ENCODE peak calls at places on chromosomes 3 and 15, in eight cellular contexts. Q is CD4-positive, CD25-positive, alpha-beta regulatory T cell; Z is HCT116; N is heart right ventricle; W is RWPE2; K is stimulated activated naive B cell treated with anti-CD40 and anti-IgM and Interleukin-4, amounts not matched to agents 10 μg/mL and 1 μg/mL and 100 μg/mL, for 72 hours; P is Panc1; C is psoas muscle. L is an unnamed sample.

GRCh38 chr3:134214239-134214638 is 36.4 kb downstream of the RYK start:
- ATAC-seq in N (no peak), K (peak; percentile 52), Z (no peak), Q (no peak), C (no peak), P (no peak), W (no peak), L (peak; percentile 55)

GRCh38 chr3:114144909-114145688 is 33.8 kb downstream of the DRD3 start:
- ATAC-seq in Q (no peak), C (peak; percentile 33), K (no peak), N (no peak), P (peak; percentile 80), Z (no peak), W (peak; percentile 92), L (peak; percentile 81)

GRCh38 chr3:46892285-46893145 is 15.0 kb downstream of the PTH1R start:
- ATAC-seq in C (peak; percentile 75), K (peak; percentile 65), W (peak; percentile 86), Z (peak; percentile 89), P (peak; percentile 90), Q (no peak), N (peak; percentile 79), L (peak; percentile 62)

GRCh38 chr3:204102-204501 is 7.5 kb downstream of the CHL1 start:
- ATAC-seq in P (no peak), K (no peak), Q (no peak), N (no peak), W (no peak), Z (no peak), C (no peak), L (no peak)

GRCh38 chr3:172209333-172210321 is 170.2 kb downstream of the FNDC3B start:
- ATAC-seq in C (peak; percentile 84), K (no peak), N (peak; percentile 90), Z (peak; percentile 25), W (no peak), Q (no peak), P (peak; percentile 78), L (peak; percentile 56)

GRCh38 chr15:78244101-78244500 is 9.7 kb upstream of the ACSBG1 start:
- ATAC-seq in C (no peak), K (no peak), P (no peak), Q (no peak), N (no peak), Z (no peak), W (no peak), L (no peak)

GRCh38 chr15:51193526-51193925 is 98.8 kb upstream of the TNFAIP8L3 start:
- ATAC-seq in N (no peak), Z (no peak), P (no peak), W (no peak), K (no peak), Q (no peak), C (no peak), L (no peak)

GRCh38 chr15:85694086-85694485 is 100.6 kb downstream of the KLHL25 start:
- ATAC-seq in C (peak; percentile 35), K (no peak), Z (no peak), W (no peak), P (no peak), N (no peak), Q (no peak), L (no peak)

GRCh38 chr3:23071758-23072157 is 131.4 kb upstream of the UBE2E2 start:
- ATAC-seq in N (peak; percentile 67), P (no peak), Z (no peak), Q (peak; percentile 55), W (no peak), K (peak; percentile 98), C (no peak), L (peak; percentile 96)

GRCh38 chr15:52427804-52428203 is 100.9 kb downstream of the MYO5A start:
- ATAC-seq in W (peak; percentile 79), Q (no peak), K (no peak), P (no peak), C (peak; percentile 89), N (peak; percentile 37), Z (peak; percentile 55), L (no peak)

GRCh38 chr3:126827121-126827520 is 123.1 kb downstream of the CHCHD6 start:
- ATAC-seq in W (no peak), C (peak; percentile 85), Z (no peak), P (no peak), K (no peak), N (peak; percentile 88), Q (no peak), L (no peak)

GRCh38 chr15:65084500-65085206 is 8.1 kb downstream of the KBTBD13 start:
- ATAC-seq in K (no peak), W (no peak), C (no peak), Z (no peak), Q (no peak), P (no peak), N (no peak), L (no peak)

GRCh38 chr3:166445865-166446264 is 608.6 kb upstream of the BCHE start:
- ATAC-seq in Z (no peak), C (no peak), Q (no peak), W (peak; percentile 69), N (no peak), P (no peak), K (no peak), L (no peak)

GRCh38 chr3:156148946-156149348 is 28.6 kb downstream of the KCNAB1 start:
- ATAC-seq in Z (no peak), N (peak; percentile 64), W (no peak), P (no peak), K (peak; percentile 43), Q (no peak), C (peak; percentile 45), L (no peak)

GRCh38 chr3:70979983-70980645 is 603.4 kb downstream of the FOXP1 start:
- ATAC-seq in P (no peak), K (no peak), W (no peak), Z (no peak), N (no peak), C (no peak), Q (no peak), L (no peak)

GRCh38 chr3:194738254-194739093 is 52.8 kb downstream of the FAM43A start:
- ATAC-seq in P (no peak), C (peak; percentile 100), K (no peak), Z (no peak), N (peak; percentile 98), W (peak; percentile 33), Q (no peak), L (no peak)

GRCh38 chr15:65067645-65068416 is at the start of gene RASL12:
- ATAC-seq in K (peak; percentile 22), Q (no peak), N (no peak), W (peak; percentile 17), Z (no peak), P (peak; percentile 53), C (peak; percentile 4), L (peak; percentile 53)

GRCh38 chr3:45208587-45208986 is 17.5 kb downstream of the TMEM158 start:
- ATAC-seq in P (no peak), Q (no peak), W (no peak), K (no peak), C (no peak), N (no peak), Z (no peak), L (no peak)

GRCh38 chr15:99006146-99006545 is 1.4 kb downstream of the PGPEP1L start:
- ATAC-seq in N (no peak), K (no peak), C (peak; percentile 49), Z (no peak), P (no peak), Q (no peak), W (peak; percentile 37), L (no peak)

GRCh38 chr3:190382082-190382481 is 5.9 kb upstream of the CLDN16 start:
- ATAC-seq in Q (no peak), P (no peak), Z (no peak), K (no peak), N (no peak), C (no peak), W (peak; percentile 58), L (no peak)

GRCh38 chr3:133492159-133492860 is 81.2 kb upstream of the CDV3 start:
- ATAC-seq in C (no peak), Q (no peak), P (no peak), N (no peak), Z (no peak), K (no peak), W (no peak), L (no peak)

GRCh38 chr3:99678023-99678422 is 39.6 kb downstream of the COL8A1 start:
- ATAC-seq in W (no peak), Q (no peak), N (peak; percentile 74), C (peak; percentile 86), P (no peak), K (no peak), Z (no peak), L (no peak)

GRCh38 chr15:53648934-53649333 is 110.5 kb downstream of the WDR72 start:
- ATAC-seq in C (no peak), P (no peak), Z (no peak), K (no peak), W (no peak), N (no peak), Q (no peak), L (no peak)

GRCh38 chr3:116517308-116517707 is 72.0 kb upstream of the LSAMP start:
- ATAC-seq in Z (peak; percentile 34), K (no peak), P (no peak), C (no peak), W (no peak), Q (no peak), N (no peak), L (no peak)

GRCh38 chr3:144112437-144112836 is 140.8 kb downstream of the DIPK2A start:
- ATAC-seq in Q (no peak), C (no peak), Z (no peak), N (no peak), K (no peak), W (no peak), P (no peak), L (no peak)